ENCODE peak calls at places on chromosomes 4 and X, in six cellular contexts. One of them, this sample, is unnamed.

GRCh38 chrX:43349363-43349762 is 306.7 kb upstream of the MAOA start:
- DNase-seq in GM13977: peak; percentile 22
- DNase-seq in neural progenitor cell: peak; percentile 62
- DNase-seq in fibroblast of lung: peak; percentile 28
- DNase-seq in cardiac muscle cell: peak; percentile 46
- DNase-seq in MCF 10A: peak; percentile 70
- DNase-seq in this sample: no peak

GRCh38 chr4:6380746-6381411 is 91.5 kb downstream of the PPP2R2C start:
- DNase-seq in cardiac muscle cell: no peak
- DNase-seq in MCF 10A: no peak
- DNase-seq in GM13977: no peak
- DNase-seq in neural progenitor cell: no peak
- DNase-seq in fibroblast of lung: no peak
- DNase-seq in this sample: no peak

GRCh38 chrX:9845574-9845948 is 59.3 kb downstream of the SHROOM2 start:
- DNase-seq in cardiac muscle cell: no peak
- DNase-seq in neural progenitor cell: no peak
- DNase-seq in fibroblast of lung: no peak
- DNase-seq in GM13977: no peak
- DNase-seq in MCF 10A: peak; percentile 80
- DNase-seq in this sample: no peak

GRCh38 chr4:100075056-100075455 is 115.2 kb downstream of the DDIT4L start:
- DNase-seq in cardiac muscle cell: no peak
- DNase-seq in fibroblast of lung: no peak
- DNase-seq in GM13977: no peak
- DNase-seq in neural progenitor cell: no peak
- DNase-seq in MCF 10A: peak; percentile 37
- DNase-seq in this sample: no peak

GRCh38 chr4:86497980-86498379 is 96.1 kb upstream of the PTPN13 start:
- DNase-seq in GM13977: no peak
- DNase-seq in neural progenitor cell: peak; percentile 43
- DNase-seq in MCF 10A: peak; percentile 24
- DNase-seq in cardiac muscle cell: no peak
- DNase-seq in fibroblast of lung: no peak
- DNase-seq in this sample: no peak

GRCh38 chrX:43644124-43644701 is 11.9 kb upstream of the MAOA start:
- DNase-seq in MCF 10A: peak; percentile 81
- DNase-seq in neural progenitor cell: peak; percentile 27
- DNase-seq in cardiac muscle cell: no peak
- DNase-seq in fibroblast of lung: peak; percentile 85
- DNase-seq in GM13977: no peak
- DNase-seq in this sample: no peak

GRCh38 chr4:26723216-26723615 is 137.4 kb upstream of the STIM2 start:
- DNase-seq in cardiac muscle cell: no peak
- DNase-seq in fibroblast of lung: no peak
- DNase-seq in GM13977: peak; percentile 7
- DNase-seq in MCF 10A: no peak
- DNase-seq in neural progenitor cell: no peak
- DNase-seq in this sample: no peak

GRCh38 chr4:128782076-128782715 is 27.3 kb upstream of the JADE1 start:
- DNase-seq in fibroblast of lung: no peak
- DNase-seq in neural progenitor cell: peak; percentile 24
- DNase-seq in cardiac muscle cell: no peak
- DNase-seq in GM13977: peak; percentile 57
- DNase-seq in MCF 10A: peak; percentile 42
- DNase-seq in this sample: no peak

GRCh38 chr4:38462659-38463058 is 201.3 kb upstream of the KLF3 start:
- DNase-seq in cardiac muscle cell: no peak
- DNase-seq in GM13977: no peak
- DNase-seq in fibroblast of lung: no peak
- DNase-seq in MCF 10A: no peak
- DNase-seq in neural progenitor cell: no peak
- DNase-seq in this sample: no peak

GRCh38 chr4:5217411-5217810 is 166.1 kb downstream of the STK32B start:
- DNase-seq in cardiac muscle cell: no peak
- DNase-seq in GM13977: no peak
- DNase-seq in fibroblast of lung: no peak
- DNase-seq in neural progenitor cell: no peak
- DNase-seq in MCF 10A: no peak
- DNase-seq in this sample: no peak
- TF ChIP-seq CTCF in cardiac muscle cell: no peak
- TF ChIP-seq CTCF in GM13977: no peak
- TF ChIP-seq CTCF in fibroblast of lung: no peak
- TF ChIP-seq CTCF in neural progenitor cell: no peak
- TF ChIP-seq CTCF in MCF 10A: no peak
- TF ChIP-seq CTCF in this sample: no peak

GRCh38 chrX:107547621-107548020 is 80.7 kb upstream of the PRPS1 start:
- DNase-seq in GM13977: no peak
- DNase-seq in fibroblast of lung: no peak
- DNase-seq in MCF 10A: no peak
- DNase-seq in neural progenitor cell: no peak
- DNase-seq in cardiac muscle cell: no peak
- DNase-seq in this sample: no peak

GRCh38 chrX:107537815-107538214 is 88.4 kb downstream of the FRMPD3 start:
- DNase-seq in cardiac muscle cell: peak; percentile 67
- DNase-seq in neural progenitor cell: peak; percentile 72
- DNase-seq in GM13977: no peak
- DNase-seq in fibroblast of lung: peak; percentile 57
- DNase-seq in MCF 10A: peak; percentile 64
- DNase-seq in this sample: peak; percentile 17

GRCh38 chrX:107541244-107541643 is 87.1 kb upstream of the PRPS1 start:
- DNase-seq in cardiac muscle cell: no peak
- DNase-seq in fibroblast of lung: peak; percentile 7
- DNase-seq in MCF 10A: no peak
- DNase-seq in GM13977: no peak
- DNase-seq in neural progenitor cell: no peak
- DNase-seq in this sample: no peak

GRCh38 chrX:107542500-107542899 is 85.8 kb upstream of the PRPS1 start:
- DNase-seq in neural progenitor cell: peak; percentile 73
- DNase-seq in MCF 10A: peak; percentile 22
- DNase-seq in fibroblast of lung: peak; percentile 31
- DNase-seq in GM13977: no peak
- DNase-seq in cardiac muscle cell: no peak
- DNase-seq in this sample: no peak
- TF ChIP-seq CTCF in neural progenitor cell: peak; percentile 49
- TF ChIP-seq CTCF in MCF 10A: no peak
- TF ChIP-seq CTCF in fibroblast of lung: peak; percentile 9
- TF ChIP-seq CTCF in GM13977: peak; percentile 14
- TF ChIP-seq CTCF in cardiac muscle cell: peak; percentile 18
- TF ChIP-seq CTCF in this sample: no peak

GRCh38 chrX:15216280-15216679 is 53.6 kb downstream of the ASB9 start:
- DNase-seq in cardiac muscle cell: no peak
- DNase-seq in MCF 10A: no peak
- DNase-seq in fibroblast of lung: no peak
- DNase-seq in GM13977: no peak
- DNase-seq in neural progenitor cell: no peak
- DNase-seq in this sample: no peak

GRCh38 chrX:15214614-15215013 is 55.3 kb downstream of the ASB9 start:
- DNase-seq in GM13977: no peak
- DNase-seq in neural progenitor cell: no peak
- DNase-seq in MCF 10A: no peak
- DNase-seq in fibroblast of lung: no peak
- DNase-seq in cardiac muscle cell: no peak
- DNase-seq in this sample: no peak

GRCh38 chrX:15221321-15221720 is 48.6 kb downstream of the ASB9 start:
- DNase-seq in MCF 10A: no peak
- DNase-seq in neural progenitor cell: no peak
- DNase-seq in cardiac muscle cell: no peak
- DNase-seq in GM13977: no peak
- DNase-seq in fibroblast of lung: no peak
- DNase-seq in this sample: no peak

DNA sequence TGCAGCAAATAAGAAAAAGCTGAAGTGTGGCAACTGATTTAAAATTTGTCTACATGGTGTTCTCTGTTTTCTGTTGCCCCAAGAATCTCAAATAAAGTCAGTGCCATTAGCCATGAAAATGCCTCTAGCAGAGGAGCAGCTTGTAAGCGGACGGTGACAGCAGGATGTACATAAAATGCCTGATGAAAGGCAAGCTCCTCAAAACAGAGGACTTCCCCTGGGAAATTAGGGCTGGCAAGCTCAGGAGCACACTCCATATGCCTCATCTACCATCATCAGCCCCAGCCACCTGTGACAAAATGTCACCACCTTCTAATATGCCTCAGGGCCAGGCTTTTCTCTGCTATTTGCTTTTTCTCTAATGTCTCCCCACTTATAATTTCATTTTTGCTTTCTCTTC is 54.5 kb downstream of the ASB9 start:
- DNase-seq in cardiac muscle cell: no peak
- DNase-seq in neural progenitor cell: no peak
- DNase-seq in fibroblast of lung: no peak
- DNase-seq in MCF 10A: no peak
- DNase-seq in GM13977: no peak
- DNase-seq in this sample: no peak
- TF ChIP-seq CTCF in cardiac muscle cell: no peak
- TF ChIP-seq CTCF in neural progenitor cell: no peak
- TF ChIP-seq CTCF in fibroblast of lung: no peak
- TF ChIP-seq CTCF in MCF 10A: no peak
- TF ChIP-seq CTCF in GM13977: no peak
- TF ChIP-seq CTCF in this sample: no peak

DNA sequence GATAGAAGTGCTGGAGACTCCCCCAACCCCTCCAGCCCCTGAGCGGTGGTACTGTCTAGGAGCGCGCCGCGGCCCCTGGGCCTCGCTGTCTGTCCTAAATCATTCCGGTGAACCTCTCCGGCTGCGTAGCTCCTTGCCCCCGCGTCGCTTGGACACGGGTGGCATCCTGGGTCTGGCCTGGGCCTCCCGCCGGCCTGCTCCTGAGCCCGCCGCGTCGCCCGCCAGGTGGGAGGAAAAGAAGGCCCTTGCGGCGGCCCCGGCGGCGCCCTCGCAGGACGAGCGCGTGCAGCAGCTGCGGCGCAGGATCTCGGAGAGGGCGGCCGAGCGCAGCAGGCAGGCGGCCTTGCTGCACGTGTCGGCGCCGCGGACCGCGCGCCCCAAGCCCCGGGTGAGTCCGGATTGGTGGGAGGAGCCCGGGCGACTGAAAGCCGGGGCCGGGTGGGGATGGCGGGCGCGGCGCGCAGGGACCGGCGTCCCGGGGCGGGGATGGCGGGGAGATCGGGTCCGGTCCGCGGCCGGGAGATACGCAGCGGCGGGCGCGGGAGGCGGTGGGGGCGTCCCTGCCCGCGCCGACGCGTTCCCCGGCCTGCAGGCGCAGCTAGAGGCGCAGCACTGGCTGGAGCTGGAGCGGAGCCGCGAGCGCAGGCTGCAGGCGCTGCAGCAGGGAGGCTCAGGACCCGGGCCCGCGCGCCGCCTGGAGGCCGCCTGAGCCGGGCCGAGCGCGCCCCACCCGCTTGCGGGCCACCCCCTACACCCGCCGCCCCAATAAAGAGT is 6.5 kb upstream of the RNF4 start:
- DNase-seq in cardiac muscle cell: peak; percentile 85
- DNase-seq in MCF 10A: peak; percentile 52
- DNase-seq in neural progenitor cell: peak; percentile 93
- DNase-seq in GM13977: peak; percentile 90
- DNase-seq in fibroblast of lung: peak; percentile 75
- DNase-seq in this sample: no peak
- TF ChIP-seq CTCF in cardiac muscle cell: peak; percentile 36
- TF ChIP-seq CTCF in MCF 10A: peak; percentile 48
- TF ChIP-seq CTCF in neural progenitor cell: peak; percentile 57
- TF ChIP-seq CTCF in GM13977: peak; percentile 57
- TF ChIP-seq CTCF in fibroblast of lung: peak; percentile 25
- TF ChIP-seq CTCF in this sample: peak; percentile 15

DNA sequence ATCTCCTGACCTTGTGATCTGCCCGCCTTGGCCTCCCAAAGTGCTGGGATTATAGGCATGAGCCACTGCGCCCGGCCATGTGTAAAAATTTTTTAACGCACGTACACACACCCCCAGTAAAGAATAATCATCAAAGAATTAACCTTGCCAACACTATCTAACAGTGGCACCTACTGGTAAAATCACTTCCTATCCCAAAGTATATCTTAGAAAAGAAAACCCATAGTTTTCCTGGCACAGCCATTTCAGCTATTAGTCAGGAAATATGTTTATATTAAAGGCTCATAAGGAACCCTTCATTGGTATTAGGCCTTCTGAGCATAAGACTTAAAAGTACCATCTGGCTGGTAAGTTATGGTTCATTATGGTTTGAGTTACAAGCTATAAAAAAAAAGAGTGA is 14.1 kb downstream of the S100G start:
- DNase-seq in neural progenitor cell: no peak
- DNase-seq in fibroblast of lung: peak; percentile 72
- DNase-seq in cardiac muscle cell: no peak
- DNase-seq in MCF 10A: no peak
- DNase-seq in GM13977: no peak
- DNase-seq in this sample: no peak
- TF ChIP-seq CTCF in neural progenitor cell: no peak
- TF ChIP-seq CTCF in fibroblast of lung: no peak
- TF ChIP-seq CTCF in cardiac muscle cell: no peak
- TF ChIP-seq CTCF in MCF 10A: no peak
- TF ChIP-seq CTCF in GM13977: no peak
- TF ChIP-seq CTCF in this sample: no peak

GRCh38 chr4:32460972-32461371 is 1740.8 kb downstream of the PCDH7 start:
- DNase-seq in GM13977: no peak
- DNase-seq in MCF 10A: no peak
- DNase-seq in cardiac muscle cell: no peak
- DNase-seq in fibroblast of lung: no peak
- DNase-seq in neural progenitor cell: no peak
- DNase-seq in this sample: no peak

GRCh38 chr4:32462944-32463343 is 1742.8 kb downstream of the PCDH7 start:
- DNase-seq in neural progenitor cell: peak; percentile 33
- DNase-seq in cardiac muscle cell: no peak
- DNase-seq in GM13977: no peak
- DNase-seq in MCF 10A: peak; percentile 18
- DNase-seq in fibroblast of lung: peak; percentile 45
- DNase-seq in this sample: no peak
- TF ChIP-seq CTCF in neural progenitor cell: peak; percentile 63
- TF ChIP-seq CTCF in cardiac muscle cell: peak; percentile 60
- TF ChIP-seq CTCF in GM13977: peak; percentile 59
- TF ChIP-seq CTCF in MCF 10A: no peak
- TF ChIP-seq CTCF in fibroblast of lung: no peak
- TF ChIP-seq CTCF in this sample: peak; percentile 11

This sample was measured in HFF-Myc.